ENCODE peak calls at places on chromosomes 6 and 20, in ten cellular contexts. One of them, this sample, is unnamed.

GRCh38 chr20:577167-577791 is 32.8 kb downstream of the TCF15 start:
- DNase-seq in stimulated activated CD4-positive, alpha-beta T cell treated with anti-CD3 and anti-CD28 coated beads, Interleukin-4, amount 100 ng/mL, for 4 hours: no peak
- DNase-seq in AG09309: no peak
- DNase-seq in ELR: peak
- DNase-seq in stimulated activated naive CD8-positive, alpha-beta T cell treated with anti-CD3 and anti-CD28 coated beads, Interleukin-15, Interleukin-2, amounts not matched to agents 100 U/mL and 50 U/mL, for 24 hours: no peak
- DNase-seq in left colon: no peak
- DNase-seq in CD8-positive, alpha-beta memory T cell: no peak
- DNase-seq in adrenal gland: no peak
- DNase-seq in NCI-H2171 treated with DMSO at 0.1 percent for 48 hours: peak
- DNase-seq in effector CD4-positive, alpha-beta T cell: no peak
- DNase-seq in this sample: no peak

GRCh38 chr20:31673435-31673834 is 35.7 kb downstream of the COX4I2 start:
- DNase-seq in stimulated activated CD4-positive, alpha-beta T cell treated with anti-CD3 and anti-CD28 coated beads, Interleukin-4, amount 100 ng/mL, for 4 hours: no peak
- DNase-seq in AG09309: no peak
- DNase-seq in ELR: no peak
- DNase-seq in stimulated activated naive CD8-positive, alpha-beta T cell treated with anti-CD3 and anti-CD28 coated beads, Interleukin-15, Interleukin-2, amounts not matched to agents 100 U/mL and 50 U/mL, for 24 hours: no peak
- DNase-seq in left colon: no peak
- DNase-seq in CD8-positive, alpha-beta memory T cell: no peak
- DNase-seq in adrenal gland: no peak
- DNase-seq in NCI-H2171 treated with DMSO at 0.1 percent for 48 hours: no peak
- DNase-seq in effector CD4-positive, alpha-beta T cell: no peak
- DNase-seq in this sample: no peak

GRCh38 chr6:161452241-161452640 is 178.4 kb upstream of the AGPAT4 start:
- DNase-seq in stimulated activated CD4-positive, alpha-beta T cell treated with anti-CD3 and anti-CD28 coated beads, Interleukin-4, amount 100 ng/mL, for 4 hours: no peak
- DNase-seq in AG09309: no peak
- DNase-seq in ELR: no peak
- DNase-seq in stimulated activated naive CD8-positive, alpha-beta T cell treated with anti-CD3 and anti-CD28 coated beads, Interleukin-15, Interleukin-2, amounts not matched to agents 100 U/mL and 50 U/mL, for 24 hours: no peak
- DNase-seq in left colon: no peak
- DNase-seq in CD8-positive, alpha-beta memory T cell: no peak
- DNase-seq in adrenal gland: no peak
- DNase-seq in NCI-H2171 treated with DMSO at 0.1 percent for 48 hours: no peak
- DNase-seq in effector CD4-positive, alpha-beta T cell: no peak
- DNase-seq in this sample: no peak

GRCh38 chr20:2798814-2799213 is 1.6 kb downstream of the CPXM1 start:
- DNase-seq in stimulated activated CD4-positive, alpha-beta T cell treated with anti-CD3 and anti-CD28 coated beads, Interleukin-4, amount 100 ng/mL, for 4 hours: no peak
- DNase-seq in AG09309: no peak
- DNase-seq in ELR: peak
- DNase-seq in stimulated activated naive CD8-positive, alpha-beta T cell treated with anti-CD3 and anti-CD28 coated beads, Interleukin-15, Interleukin-2, amounts not matched to agents 100 U/mL and 50 U/mL, for 24 hours: no peak
- DNase-seq in left colon: no peak
- DNase-seq in CD8-positive, alpha-beta memory T cell: no peak
- DNase-seq in adrenal gland: no peak
- DNase-seq in NCI-H2171 treated with DMSO at 0.1 percent for 48 hours: no peak
- DNase-seq in effector CD4-positive, alpha-beta T cell: no peak
- DNase-seq in this sample: no peak

GRCh38 chr20:6575912-6576391 is 191.5 kb upstream of the BMP2 start:
- DNase-seq in stimulated activated CD4-positive, alpha-beta T cell treated with anti-CD3 and anti-CD28 coated beads, Interleukin-4, amount 100 ng/mL, for 4 hours: no peak
- DNase-seq in AG09309: no peak
- DNase-seq in ELR: no peak
- DNase-seq in stimulated activated naive CD8-positive, alpha-beta T cell treated with anti-CD3 and anti-CD28 coated beads, Interleukin-15, Interleukin-2, amounts not matched to agents 100 U/mL and 50 U/mL, for 24 hours: no peak
- DNase-seq in left colon: no peak
- DNase-seq in CD8-positive, alpha-beta memory T cell: no peak
- DNase-seq in adrenal gland: no peak
- DNase-seq in NCI-H2171 treated with DMSO at 0.1 percent for 48 hours: no peak
- DNase-seq in effector CD4-positive, alpha-beta T cell: no peak
- DNase-seq in this sample: no peak

GRCh38 chr6:137638926-137639706 is 144.9 kb upstream of the OLIG3 start:
- DNase-seq in stimulated activated CD4-positive, alpha-beta T cell treated with anti-CD3 and anti-CD28 coated beads, Interleukin-4, amount 100 ng/mL, for 4 hours: no peak
- DNase-seq in AG09309: peak
- DNase-seq in ELR: no peak
- DNase-seq in stimulated activated naive CD8-positive, alpha-beta T cell treated with anti-CD3 and anti-CD28 coated beads, Interleukin-15, Interleukin-2, amounts not matched to agents 100 U/mL and 50 U/mL, for 24 hours: no peak
- DNase-seq in left colon: no peak
- DNase-seq in CD8-positive, alpha-beta memory T cell: no peak
- DNase-seq in adrenal gland: no peak
- DNase-seq in NCI-H2171 treated with DMSO at 0.1 percent for 48 hours: no peak
- DNase-seq in effector CD4-positive, alpha-beta T cell: no peak
- DNase-seq in this sample: no peak

GRCh38 chr6:47061631-47062300 is 19.6 kb upstream of the ADGRF1 start:
- DNase-seq in stimulated activated CD4-positive, alpha-beta T cell treated with anti-CD3 and anti-CD28 coated beads, Interleukin-4, amount 100 ng/mL, for 4 hours: no peak
- DNase-seq in AG09309: no peak
- DNase-seq in ELR: peak
- DNase-seq in stimulated activated naive CD8-positive, alpha-beta T cell treated with anti-CD3 and anti-CD28 coated beads, Interleukin-15, Interleukin-2, amounts not matched to agents 100 U/mL and 50 U/mL, for 24 hours: no peak
- DNase-seq in left colon: peak
- DNase-seq in CD8-positive, alpha-beta memory T cell: no peak
- DNase-seq in adrenal gland: peak
- DNase-seq in NCI-H2171 treated with DMSO at 0.1 percent for 48 hours: no peak
- DNase-seq in effector CD4-positive, alpha-beta T cell: no peak
- DNase-seq in this sample: no peak

GRCh38 chr6:5606546-5606945 is 345.2 kb downstream of the FARS2 start:
- DNase-seq in stimulated activated CD4-positive, alpha-beta T cell treated with anti-CD3 and anti-CD28 coated beads, Interleukin-4, amount 100 ng/mL, for 4 hours: no peak
- DNase-seq in AG09309: no peak
- DNase-seq in ELR: no peak
- DNase-seq in stimulated activated naive CD8-positive, alpha-beta T cell treated with anti-CD3 and anti-CD28 coated beads, Interleukin-15, Interleukin-2, amounts not matched to agents 100 U/mL and 50 U/mL, for 24 hours: no peak
- DNase-seq in left colon: no peak
- DNase-seq in CD8-positive, alpha-beta memory T cell: no peak
- DNase-seq in adrenal gland: no peak
- DNase-seq in NCI-H2171 treated with DMSO at 0.1 percent for 48 hours: no peak
- DNase-seq in effector CD4-positive, alpha-beta T cell: no peak
- DNase-seq in this sample: no peak

GRCh38 chr6:34104628-34105027 is 41.3 kb downstream of the GRM4 start:
- DNase-seq in stimulated activated CD4-positive, alpha-beta T cell treated with anti-CD3 and anti-CD28 coated beads, Interleukin-4, amount 100 ng/mL, for 4 hours: no peak
- DNase-seq in AG09309: no peak
- DNase-seq in ELR: no peak
- DNase-seq in stimulated activated naive CD8-positive, alpha-beta T cell treated with anti-CD3 and anti-CD28 coated beads, Interleukin-15, Interleukin-2, amounts not matched to agents 100 U/mL and 50 U/mL, for 24 hours: no peak
- DNase-seq in left colon: no peak
- DNase-seq in CD8-positive, alpha-beta memory T cell: no peak
- DNase-seq in adrenal gland: no peak
- DNase-seq in NCI-H2171 treated with DMSO at 0.1 percent for 48 hours: no peak
- DNase-seq in effector CD4-positive, alpha-beta T cell: no peak
- DNase-seq in this sample: no peak

GRCh38 chr6:89977808-89978748 is 83.8 kb downstream of the GJA10 start:
- DNase-seq in stimulated activated CD4-positive, alpha-beta T cell treated with anti-CD3 and anti-CD28 coated beads, Interleukin-4, amount 100 ng/mL, for 4 hours: no peak
- DNase-seq in AG09309: peak
- DNase-seq in ELR: no peak
- DNase-seq in stimulated activated naive CD8-positive, alpha-beta T cell treated with anti-CD3 and anti-CD28 coated beads, Interleukin-15, Interleukin-2, amounts not matched to agents 100 U/mL and 50 U/mL, for 24 hours: no peak
- DNase-seq in left colon: no peak
- DNase-seq in CD8-positive, alpha-beta memory T cell: no peak
- DNase-seq in adrenal gland: no peak
- DNase-seq in NCI-H2171 treated with DMSO at 0.1 percent for 48 hours: peak
- DNase-seq in effector CD4-positive, alpha-beta T cell: no peak
- DNase-seq in this sample: no peak

GRCh38 chr20:3652217-3652616 is 11.0 kb downstream of the GFRA4 start:
- DNase-seq in stimulated activated CD4-positive, alpha-beta T cell treated with anti-CD3 and anti-CD28 coated beads, Interleukin-4, amount 100 ng/mL, for 4 hours: no peak
- DNase-seq in AG09309: no peak
- DNase-seq in ELR: no peak
- DNase-seq in stimulated activated naive CD8-positive, alpha-beta T cell treated with anti-CD3 and anti-CD28 coated beads, Interleukin-15, Interleukin-2, amounts not matched to agents 100 U/mL and 50 U/mL, for 24 hours: no peak
- DNase-seq in left colon: no peak
- DNase-seq in CD8-positive, alpha-beta memory T cell: no peak
- DNase-seq in adrenal gland: no peak
- DNase-seq in NCI-H2171 treated with DMSO at 0.1 percent for 48 hours: peak
- DNase-seq in effector CD4-positive, alpha-beta T cell: no peak
- DNase-seq in this sample: no peak

GRCh38 chr6:153231048-153231635 is 100.1 kb upstream of the RGS17 start:
- DNase-seq in stimulated activated CD4-positive, alpha-beta T cell treated with anti-CD3 and anti-CD28 coated beads, Interleukin-4, amount 100 ng/mL, for 4 hours: peak
- DNase-seq in AG09309: no peak
- DNase-seq in ELR: peak
- DNase-seq in stimulated activated naive CD8-positive, alpha-beta T cell treated with anti-CD3 and anti-CD28 coated beads, Interleukin-15, Interleukin-2, amounts not matched to agents 100 U/mL and 50 U/mL, for 24 hours: peak
- DNase-seq in left colon: no peak
- DNase-seq in CD8-positive, alpha-beta memory T cell: no peak
- DNase-seq in adrenal gland: peak
- DNase-seq in NCI-H2171 treated with DMSO at 0.1 percent for 48 hours: no peak
- DNase-seq in effector CD4-positive, alpha-beta T cell: no peak
- DNase-seq in this sample: no peak

GRCh38 chr6:154548130-154548830 is 37.8 kb upstream of the CNKSR3 start:
- DNase-seq in stimulated activated CD4-positive, alpha-beta T cell treated with anti-CD3 and anti-CD28 coated beads, Interleukin-4, amount 100 ng/mL, for 4 hours: no peak
- DNase-seq in AG09309: no peak
- DNase-seq in ELR: no peak
- DNase-seq in stimulated activated naive CD8-positive, alpha-beta T cell treated with anti-CD3 and anti-CD28 coated beads, Interleukin-15, Interleukin-2, amounts not matched to agents 100 U/mL and 50 U/mL, for 24 hours: no peak
- DNase-seq in left colon: no peak
- DNase-seq in CD8-positive, alpha-beta memory T cell: no peak
- DNase-seq in adrenal gland: peak
- DNase-seq in NCI-H2171 treated with DMSO at 0.1 percent for 48 hours: no peak
- DNase-seq in effector CD4-positive, alpha-beta T cell: no peak
- DNase-seq in this sample: no peak

GRCh38 chr20:4661191-4661590 is 60.5 kb upstream of the PRND start:
- DNase-seq in stimulated activated CD4-positive, alpha-beta T cell treated with anti-CD3 and anti-CD28 coated beads, Interleukin-4, amount 100 ng/mL, for 4 hours: no peak
- DNase-seq in AG09309: no peak
- DNase-seq in ELR: no peak
- DNase-seq in stimulated activated naive CD8-positive, alpha-beta T cell treated with anti-CD3 and anti-CD28 coated beads, Interleukin-15, Interleukin-2, amounts not matched to agents 100 U/mL and 50 U/mL, for 24 hours: peak
- DNase-seq in left colon: no peak
- DNase-seq in CD8-positive, alpha-beta memory T cell: peak
- DNase-seq in adrenal gland: no peak
- DNase-seq in NCI-H2171 treated with DMSO at 0.1 percent for 48 hours: no peak
- DNase-seq in effector CD4-positive, alpha-beta T cell: peak
- DNase-seq in this sample: peak

GRCh38 chr6:30325150-30325872 is 1.4 kb upstream of the TRIM39 start:
- DNase-seq in stimulated activated CD4-positive, alpha-beta T cell treated with anti-CD3 and anti-CD28 coated beads, Interleukin-4, amount 100 ng/mL, for 4 hours: peak
- DNase-seq in AG09309: no peak
- DNase-seq in ELR: peak
- DNase-seq in stimulated activated naive CD8-positive, alpha-beta T cell treated with anti-CD3 and anti-CD28 coated beads, Interleukin-15, Interleukin-2, amounts not matched to agents 100 U/mL and 50 U/mL, for 24 hours: peak
- DNase-seq in left colon: peak
- DNase-seq in CD8-positive, alpha-beta memory T cell: no peak
- DNase-seq in adrenal gland: no peak
- DNase-seq in NCI-H2171 treated with DMSO at 0.1 percent for 48 hours: no peak
- DNase-seq in effector CD4-positive, alpha-beta T cell: peak
- DNase-seq in this sample: peak

This sample was measured in T-helper 17 cell.